ENCODE peak calls at places on chromosomes 5 and 9, in nine cellular contexts. One of them, this sample, is unnamed. For H3K9me3, the result is how much of the 10 kb centered on the place peaks cover.

GRCh38 chr9:8799231-8800014 is 999.8 kb upstream of the DMAC1 start:
- DNase-seq in CD4-positive, alpha-beta memory T cell: no peak
- DNase-seq in cardiac muscle cell: no peak
- DNase-seq in CD8-positive, alpha-beta memory T cell: no peak
- DNase-seq in CD8-positive, alpha-beta T cell: no peak
- DNase-seq in GM23248: no peak
- DNase-seq in vagina: no peak
- DNase-seq in neuronal stem cell: no peak
- DNase-seq in left ventricle myocardium inferior: no peak
- DNase-seq in this sample: no peak

GRCh38 chr5:175696139-175696854 is 38.4 kb downstream of the HRH2 start:
- DNase-seq in CD4-positive, alpha-beta memory T cell: peak
- DNase-seq in cardiac muscle cell: peak
- DNase-seq in CD8-positive, alpha-beta memory T cell: peak
- DNase-seq in CD8-positive, alpha-beta T cell: peak
- DNase-seq in GM23248: peak
- DNase-seq in vagina: no peak
- DNase-seq in neuronal stem cell: peak
- DNase-seq in left ventricle myocardium inferior: peak
- DNase-seq in this sample: peak

GRCh38 chr9:100084145-100084478 is 14.7 kb downstream of the ERP44 start:
- DNase-seq in CD4-positive, alpha-beta memory T cell: no peak
- DNase-seq in cardiac muscle cell: no peak
- DNase-seq in CD8-positive, alpha-beta memory T cell: no peak
- DNase-seq in CD8-positive, alpha-beta T cell: no peak
- DNase-seq in GM23248: no peak
- DNase-seq in vagina: no peak
- DNase-seq in neuronal stem cell: no peak
- DNase-seq in left ventricle myocardium inferior: no peak
- DNase-seq in this sample: no peak

GRCh38 chr5:50684721-50685120 is 18.3 kb downstream of the PARP8 start:
- DNase-seq in CD4-positive, alpha-beta memory T cell: no peak
- DNase-seq in cardiac muscle cell: no peak
- DNase-seq in CD8-positive, alpha-beta memory T cell: no peak
- DNase-seq in CD8-positive, alpha-beta T cell: no peak
- DNase-seq in GM23248: no peak
- DNase-seq in vagina: no peak
- DNase-seq in neuronal stem cell: no peak
- DNase-seq in left ventricle myocardium inferior: no peak
- DNase-seq in this sample: no peak

GRCh38 chr5:132055441-132055807 is 5.0 kb upstream of the IL3 start:
- DNase-seq in CD4-positive, alpha-beta memory T cell: no peak
- DNase-seq in cardiac muscle cell: no peak
- DNase-seq in CD8-positive, alpha-beta memory T cell: no peak
- DNase-seq in CD8-positive, alpha-beta T cell: no peak
- DNase-seq in GM23248: no peak
- DNase-seq in vagina: no peak
- DNase-seq in neuronal stem cell: no peak
- DNase-seq in left ventricle myocardium inferior: no peak
- DNase-seq in this sample: no peak

GRCh38 chr5:94153736-94154450 is 412.5 kb upstream of the POU5F2 start:
- DNase-seq in CD4-positive, alpha-beta memory T cell: no peak
- DNase-seq in cardiac muscle cell: peak
- DNase-seq in CD8-positive, alpha-beta memory T cell: no peak
- DNase-seq in CD8-positive, alpha-beta T cell: no peak
- DNase-seq in GM23248: peak
- DNase-seq in vagina: no peak
- DNase-seq in neuronal stem cell: no peak
- DNase-seq in left ventricle myocardium inferior: no peak
- DNase-seq in this sample: no peak

GRCh38 chr9:6567140-6567591 is 78.4 kb downstream of the GLDC start:
- DNase-seq in CD4-positive, alpha-beta memory T cell: no peak
- DNase-seq in cardiac muscle cell: peak
- DNase-seq in CD8-positive, alpha-beta memory T cell: no peak
- DNase-seq in CD8-positive, alpha-beta T cell: no peak
- DNase-seq in GM23248: peak
- DNase-seq in vagina: no peak
- DNase-seq in neuronal stem cell: no peak
- DNase-seq in left ventricle myocardium inferior: no peak
- DNase-seq in this sample: no peak

GRCh38 chr9:113988951-113989780 is 88.9 kb downstream of the AMBP start:
- DNase-seq in CD4-positive, alpha-beta memory T cell: no peak
- DNase-seq in cardiac muscle cell: peak
- DNase-seq in CD8-positive, alpha-beta memory T cell: no peak
- DNase-seq in CD8-positive, alpha-beta T cell: no peak
- DNase-seq in GM23248: peak
- DNase-seq in vagina: no peak
- DNase-seq in neuronal stem cell: no peak
- DNase-seq in left ventricle myocardium inferior: peak
- DNase-seq in this sample: no peak

GRCh38 chr9:116589392-116590354 is 97.4 kb upstream of the TRIM32 start:
- DNase-seq in CD4-positive, alpha-beta memory T cell: no peak
- DNase-seq in cardiac muscle cell: peak
- DNase-seq in CD8-positive, alpha-beta memory T cell: no peak
- DNase-seq in CD8-positive, alpha-beta T cell: no peak
- DNase-seq in GM23248: peak
- DNase-seq in vagina: no peak
- DNase-seq in neuronal stem cell: no peak
- DNase-seq in left ventricle myocardium inferior: no peak
- DNase-seq in this sample: no peak

GRCh38 chr5:134982230-134982629 is 14.5 kb downstream of the CATSPER3 start:
- DNase-seq in CD4-positive, alpha-beta memory T cell: no peak
- DNase-seq in cardiac muscle cell: no peak
- DNase-seq in CD8-positive, alpha-beta memory T cell: no peak
- DNase-seq in CD8-positive, alpha-beta T cell: no peak
- DNase-seq in GM23248: peak
- DNase-seq in vagina: no peak
- DNase-seq in neuronal stem cell: no peak
- DNase-seq in left ventricle myocardium inferior: no peak
- DNase-seq in this sample: no peak

GRCh38 chr5:103498211-103498610 is 64.4 kb downstream of the NUDT12 start:
- DNase-seq in CD4-positive, alpha-beta memory T cell: no peak
- DNase-seq in cardiac muscle cell: no peak
- DNase-seq in CD8-positive, alpha-beta memory T cell: no peak
- DNase-seq in CD8-positive, alpha-beta T cell: no peak
- DNase-seq in GM23248: no peak
- DNase-seq in vagina: no peak
- DNase-seq in neuronal stem cell: no peak
- DNase-seq in left ventricle myocardium inferior: no peak
- DNase-seq in this sample: no peak

GRCh38 chr5:167696558-167697314 is 594.7 kb upstream of the WWC1 start:
- DNase-seq in CD4-positive, alpha-beta memory T cell: no peak
- DNase-seq in cardiac muscle cell: no peak
- DNase-seq in CD8-positive, alpha-beta memory T cell: no peak
- DNase-seq in CD8-positive, alpha-beta T cell: no peak
- DNase-seq in GM23248: no peak
- DNase-seq in vagina: no peak
- DNase-seq in neuronal stem cell: no peak
- DNase-seq in left ventricle myocardium inferior: no peak
- DNase-seq in this sample: no peak

GRCh38 chr9:122614362-122614761 is at the start of gene OR1Q1:
- DNase-seq in CD4-positive, alpha-beta memory T cell: no peak
- DNase-seq in cardiac muscle cell: no peak
- DNase-seq in CD8-positive, alpha-beta memory T cell: no peak
- DNase-seq in CD8-positive, alpha-beta T cell: no peak
- DNase-seq in GM23248: no peak
- DNase-seq in vagina: no peak
- DNase-seq in neuronal stem cell: no peak
- DNase-seq in left ventricle myocardium inferior: no peak
- DNase-seq in this sample: no peak

DNA sequence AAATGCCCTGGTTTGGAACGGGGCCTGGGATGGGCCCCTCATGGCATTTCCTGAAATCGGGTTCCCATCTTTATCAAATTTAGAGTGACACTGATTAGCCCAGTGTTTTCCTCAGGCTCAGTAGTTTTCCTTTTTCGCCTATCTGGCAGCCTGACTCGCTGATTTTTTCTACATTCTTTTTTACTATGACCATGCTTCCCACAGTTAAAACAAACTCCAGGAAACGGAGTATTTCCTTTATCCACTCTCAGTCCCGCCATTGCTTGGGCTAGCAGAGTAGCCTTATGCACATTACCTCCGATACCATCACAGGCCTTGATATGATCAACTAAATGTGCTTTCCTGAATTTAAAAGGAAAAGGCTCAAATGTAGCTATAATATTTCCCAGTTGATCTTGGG is 5.5 kb downstream of the OR1Q1 start:
- DNase-seq in CD4-positive, alpha-beta memory T cell: no peak
- DNase-seq in cardiac muscle cell: no peak
- DNase-seq in CD8-positive, alpha-beta memory T cell: no peak
- DNase-seq in CD8-positive, alpha-beta T cell: no peak
- DNase-seq in GM23248: no peak
- DNase-seq in vagina: no peak
- DNase-seq in neuronal stem cell: no peak
- DNase-seq in left ventricle myocardium inferior: no peak
- DNase-seq in this sample: no peak
- H3K9me3 ChIP-seq in CD4-positive, alpha-beta memory T cell: under half
- H3K9me3 ChIP-seq in cardiac muscle cell: under half
- H3K9me3 ChIP-seq in CD8-positive, alpha-beta memory T cell: under half
- H3K9me3 ChIP-seq in CD8-positive, alpha-beta T cell: under half
- H3K9me3 ChIP-seq in GM23248: under half
- H3K9me3 ChIP-seq in vagina: under half
- H3K9me3 ChIP-seq in neuronal stem cell: under half
- H3K9me3 ChIP-seq in left ventricle myocardium inferior: under half
- H3K9me3 ChIP-seq in this sample: under half

DNA sequence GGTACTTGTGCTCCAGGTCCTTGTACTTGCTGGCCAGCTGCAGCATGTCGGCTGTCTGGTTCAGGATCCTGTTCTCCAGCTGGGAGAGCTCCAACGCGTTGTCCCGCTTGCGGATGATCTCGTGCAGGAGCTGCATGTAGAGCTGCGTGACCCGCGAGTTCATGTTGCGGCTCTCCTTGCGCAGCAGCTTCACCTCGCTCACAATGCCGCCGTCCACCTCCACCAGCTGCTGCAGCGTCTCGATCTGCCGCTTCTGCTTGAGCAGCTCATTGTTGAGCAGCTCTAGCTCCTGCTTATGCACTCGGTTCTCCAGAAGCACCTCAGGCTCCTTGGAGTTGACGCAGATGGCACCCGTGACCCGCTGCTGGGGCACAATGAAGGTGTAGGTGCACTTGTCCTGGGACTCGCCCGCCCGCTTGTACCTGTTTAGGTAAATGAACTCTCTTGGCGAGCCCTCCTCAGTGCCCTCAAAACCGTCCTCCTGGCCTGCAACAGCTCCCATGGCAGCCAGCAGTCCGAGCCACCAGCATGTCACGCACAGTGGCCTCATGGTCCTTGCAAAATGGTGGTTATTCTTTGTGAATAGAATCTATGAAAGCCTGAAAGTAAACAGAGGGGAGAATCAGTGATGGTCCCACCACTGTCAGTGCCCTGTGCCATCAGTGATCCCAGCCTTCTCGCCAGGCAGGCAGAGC is 14.1 kb downstream of the ANGPTL2 start:
- DNase-seq in CD4-positive, alpha-beta memory T cell: no peak
- DNase-seq in cardiac muscle cell: no peak
- DNase-seq in CD8-positive, alpha-beta memory T cell: no peak
- DNase-seq in CD8-positive, alpha-beta T cell: no peak
- DNase-seq in GM23248: no peak
- DNase-seq in vagina: no peak
- DNase-seq in neuronal stem cell: no peak
- DNase-seq in left ventricle myocardium inferior: no peak
- DNase-seq in this sample: no peak
- H3K9me3 ChIP-seq in CD4-positive, alpha-beta memory T cell: under half
- H3K9me3 ChIP-seq in cardiac muscle cell: under half
- H3K9me3 ChIP-seq in CD8-positive, alpha-beta memory T cell: under half
- H3K9me3 ChIP-seq in CD8-positive, alpha-beta T cell: under half
- H3K9me3 ChIP-seq in GM23248: under half
- H3K9me3 ChIP-seq in vagina: under half
- H3K9me3 ChIP-seq in neuronal stem cell: under half
- H3K9me3 ChIP-seq in left ventricle myocardium inferior: under half
- H3K9me3 ChIP-seq in this sample: under half

GRCh38 chr5:122258241-122258640 is 53.8 kb upstream of the SNCAIP start:
- DNase-seq in CD4-positive, alpha-beta memory T cell: no peak
- DNase-seq in cardiac muscle cell: no peak
- DNase-seq in CD8-positive, alpha-beta memory T cell: no peak
- DNase-seq in CD8-positive, alpha-beta T cell: no peak
- DNase-seq in GM23248: no peak
- DNase-seq in vagina: no peak
- DNase-seq in neuronal stem cell: no peak
- DNase-seq in left ventricle myocardium inferior: no peak
- DNase-seq in this sample: no peak

GRCh38 chr5:122256388-122256787 is 55.6 kb upstream of the SNCAIP start:
- DNase-seq in CD4-positive, alpha-beta memory T cell: no peak
- DNase-seq in cardiac muscle cell: no peak
- DNase-seq in CD8-positive, alpha-beta memory T cell: no peak
- DNase-seq in CD8-positive, alpha-beta T cell: no peak
- DNase-seq in GM23248: no peak
- DNase-seq in vagina: no peak
- DNase-seq in neuronal stem cell: no peak
- DNase-seq in left ventricle myocardium inferior: no peak
- DNase-seq in this sample: no peak

GRCh38 chr5:122257000-122257399 is 55.0 kb upstream of the SNCAIP start:
- DNase-seq in CD4-positive, alpha-beta memory T cell: no peak
- DNase-seq in cardiac muscle cell: no peak
- DNase-seq in CD8-positive, alpha-beta memory T cell: no peak
- DNase-seq in CD8-positive, alpha-beta T cell: no peak
- DNase-seq in GM23248: no peak
- DNase-seq in vagina: no peak
- DNase-seq in neuronal stem cell: no peak
- DNase-seq in left ventricle myocardium inferior: no peak
- DNase-seq in this sample: no peak

GRCh38 chr5:122252319-122252718 is 59.7 kb upstream of the SNCAIP start:
- DNase-seq in CD4-positive, alpha-beta memory T cell: no peak
- DNase-seq in cardiac muscle cell: no peak
- DNase-seq in CD8-positive, alpha-beta memory T cell: no peak
- DNase-seq in CD8-positive, alpha-beta T cell: no peak
- DNase-seq in GM23248: no peak
- DNase-seq in vagina: no peak
- DNase-seq in neuronal stem cell: no peak
- DNase-seq in left ventricle myocardium inferior: no peak
- DNase-seq in this sample: no peak

DNA sequence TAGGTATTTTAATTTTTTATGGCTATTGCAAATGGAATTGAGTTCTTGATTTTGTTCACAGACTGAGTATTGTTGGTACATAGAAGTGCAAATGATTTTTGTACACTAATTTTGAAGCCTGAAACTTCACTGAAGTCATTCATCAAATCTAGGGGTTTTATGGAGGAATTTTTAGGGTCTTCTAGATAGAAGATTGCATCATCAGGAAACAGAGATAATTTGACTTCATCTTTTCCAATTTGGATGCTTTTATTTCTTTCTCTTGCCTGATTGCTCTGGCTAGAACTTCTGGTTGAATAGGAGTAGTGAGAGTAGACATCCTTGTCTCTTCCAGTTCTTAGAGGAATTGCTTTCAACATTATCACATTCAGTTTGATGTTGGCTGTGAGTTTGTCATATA is 58.2 kb upstream of the SNCAIP start:
- DNase-seq in CD4-positive, alpha-beta memory T cell: no peak
- DNase-seq in cardiac muscle cell: no peak
- DNase-seq in CD8-positive, alpha-beta memory T cell: no peak
- DNase-seq in CD8-positive, alpha-beta T cell: no peak
- DNase-seq in GM23248: no peak
- DNase-seq in vagina: no peak
- DNase-seq in neuronal stem cell: no peak
- DNase-seq in left ventricle myocardium inferior: no peak
- DNase-seq in this sample: no peak
- H3K9me3 ChIP-seq in CD4-positive, alpha-beta memory T cell: under half
- H3K9me3 ChIP-seq in cardiac muscle cell: under half
- H3K9me3 ChIP-seq in CD8-positive, alpha-beta memory T cell: under half
- H3K9me3 ChIP-seq in CD8-positive, alpha-beta T cell: under half
- H3K9me3 ChIP-seq in GM23248: under half
- H3K9me3 ChIP-seq in vagina: under half
- H3K9me3 ChIP-seq in neuronal stem cell: under half
- H3K9me3 ChIP-seq in left ventricle myocardium inferior: under half
- H3K9me3 ChIP-seq in this sample: under half

GRCh38 chr9:105978336-105978735 is 284.0 kb downstream of the TMEM38B start:
- DNase-seq in CD4-positive, alpha-beta memory T cell: no peak
- DNase-seq in cardiac muscle cell: no peak
- DNase-seq in CD8-positive, alpha-beta memory T cell: no peak
- DNase-seq in CD8-positive, alpha-beta T cell: no peak
- DNase-seq in GM23248: no peak
- DNase-seq in vagina: no peak
- DNase-seq in neuronal stem cell: no peak
- DNase-seq in left ventricle myocardium inferior: no peak
- DNase-seq in this sample: no peak
- H3K9me3 ChIP-seq in CD4-positive, alpha-beta memory T cell: under half
- H3K9me3 ChIP-seq in cardiac muscle cell: under half
- H3K9me3 ChIP-seq in CD8-positive, alpha-beta memory T cell: under half
- H3K9me3 ChIP-seq in CD8-positive, alpha-beta T cell: under half
- H3K9me3 ChIP-seq in GM23248: under half
- H3K9me3 ChIP-seq in vagina: under half
- H3K9me3 ChIP-seq in neuronal stem cell: under half
- H3K9me3 ChIP-seq in left ventricle myocardium inferior: under half
- H3K9me3 ChIP-seq in this sample: under half

This sample was measured in T-helper 17 cell.